ENCODE peak calls at places on chromosomes 3 and 15, in four cellular contexts. F, I, B and U are unnamed samples.

GRCh38 chr15:57031605-57032004 is 113.2 kb downstream of the TCF12 start:
- DNase-seq in F (no peak), B (peak), I (no peak), U (peak)

GRCh38 chr15:56758770-56759449 is 25.6 kb upstream of the ZNF280D start:
- DNase-seq in F (no peak), B (no peak), I (no peak), U (no peak)

GRCh38 chr3:158313344-158313927 is 203.5 kb downstream of the RSRC1 start:
- DNase-seq in B (no peak), I (no peak), F (no peak), U (no peak)

GRCh38 chr3:4899654-4900236 is 79.5 kb upstream of the BHLHE40 start:
- DNase-seq in F (no peak), I (no peak), B (no peak), U (no peak)

GRCh38 chr15:33380406-33380805 is 69.6 kb downstream of the RYR3 start:
- DNase-seq in B (no peak), F (no peak), I (no peak), U (no peak)

GRCh38 chr3:149085828-149086231 is 503 bp downstream of the HLTF start:
- DNase-seq in I (no peak), B (no peak), F (no peak), U (no peak)

GRCh38 chr3:48636149-48636548 is 888 bp upstream of the SLC26A6 start:
- DNase-seq in B (no peak), I (no peak), F (no peak), U (no peak)

GRCh38 chr3:75983609-75984290 is 198.4 kb upstream of the ZNF717 start:
- DNase-seq in I (no peak), F (no peak), B (no peak), U (no peak)

GRCh38 chr3:105730973-105731372 is 137.8 kb downstream of the CBLB start:
- DNase-seq in I (no peak), F (no peak), B (no peak), U (no peak)

GRCh38 chr15:62739507-62739906 is 303.0 kb upstream of the TPM1 start:
- DNase-seq in B (no peak), I (no peak), F (no peak), U (no peak)

GRCh38 chr3:193665370-193665989 is 72.5 kb downstream of the OPA1 start:
- DNase-seq in I (no peak), F (no peak), B (no peak), U (peak)

GRCh38 chr3:133472889-133473288 is 73.0 kb downstream of the BFSP2 start:
- DNase-seq in F (no peak), B (no peak), I (no peak), U (no peak)

GRCh38 chr3:171850324-171850697 is 7.2 kb downstream of the TMEM212 start:
- DNase-seq in I (no peak), B (no peak), F (no peak), U (no peak)